ENCODE peak calls at places on chromosomes 11 and 22, in six cellular contexts. J is substantia nigra; A is WERI-Rb-1; K is fibroblast of the conjunctiva; E is activated T-helper 9 cell treated with anti-CD3 and anti-CD28 coated beads, Interleukin-2, amount 50 U/mL, for 16 hours; Z is NCI-H2081. W is an unnamed sample.

GRCh38 chr22:44472583-44472982 is 25.4 kb downstream of the RTL6 start:
- DNase-seq in J (no peak), Z (no peak), E (no peak), K (no peak), A (no peak), W (no peak)

GRCh38 chr11:14642873-14643696 is 519 bp upstream of the PDE3B start:
- DNase-seq in Z (no peak), J (no peak), E (no peak), K (no peak), A (no peak), W (no peak)

GRCh38 chr11:363948-364761 is 5.1 kb upstream of the B4GALNT4 start:
- DNase-seq in J (no peak), K (no peak), A (peak), E (peak), Z (peak), W (no peak)

GRCh38 chr11:64894812-64895452 is 16.5 kb upstream of the EHD1 start:
- DNase-seq in Z (no peak), E (no peak), J (no peak), K (no peak), A (no peak), W (no peak)

GRCh38 chr22:49046546-49047305 is 780.9 kb downstream of the BRD1 start:
- DNase-seq in J (peak), K (no peak), A (peak), E (no peak), Z (peak), W (peak)

GRCh38 chr11:117095301-117096139 is 2.7 kb downstream of the SIK3 start:
- DNase-seq in J (no peak), E (no peak), K (peak), Z (no peak), A (no peak), W (no peak)

GRCh38 chr11:13874596-13874995 is 87.9 kb upstream of the SPON1 start:
- DNase-seq in Z (no peak), A (no peak), E (no peak), K (no peak), J (no peak), W (no peak)

GRCh38 chr11:47941907-47942558 is 38.3 kb upstream of the PTPRJ start:
- DNase-seq in Z (no peak), K (no peak), E (no peak), J (no peak), A (no peak), W (no peak)

GRCh38 chr11:90414221-90414620 is 191.4 kb upstream of the CHORDC1 start:
- DNase-seq in Z (no peak), K (no peak), A (no peak), J (no peak), E (no peak), W (no peak)

GRCh38 chr22:23179381-23180294 is 671 bp upstream of the BCR start:
- DNase-seq in J (peak), K (no peak), A (no peak), E (no peak), Z (no peak), W (no peak)

GRCh38 chr11:105915036-105915435 is 107.0 kb downstream of the MSANTD4 start:
- DNase-seq in J (no peak), Z (no peak), K (no peak), E (no peak), A (no peak), W (no peak)

GRCh38 chr11:21429401-21429800 is 760.0 kb downstream of the NELL1 start:
- DNase-seq in J (no peak), Z (no peak), A (no peak), E (no peak), K (no peak), W (no peak)

GRCh38 chr11:71563401-71563800 is 2.0 kb upstream of the KRTAP5-10 start:
- DNase-seq in J (peak), K (no peak), A (peak), E (no peak), Z (no peak), W (no peak)